ENCODE peak calls at places on chromosomes 5 and 9, in eight cellular contexts. One of them, this sample, is unnamed.

GRCh38 chr5:56026863-56027300 is 32.1 kb upstream of the IL6ST start:
- DNase-seq in putamen: no peak
- DNase-seq in stimulated activated naive CD8-positive, alpha-beta T cell treated with anti-CD3 and anti-CD28 coated beads, Interleukin-15, amount 100 ng/mL, for 72 hours: no peak
- DNase-seq in stromal cell of bone marrow: peak
- DNase-seq in stimulated activated CD4-positive, alpha-beta T cell treated with anti-CD3 and anti-CD28 coated beads, Interleukin-1b, Interleukin-23, amount 100 ng/mL, for 1 hour: no peak
- DNase-seq in mucosa of descending colon: no peak
- DNase-seq in Calu3: no peak
- DNase-seq in C1 segment of cervical spinal cord: no peak
- DNase-seq in this sample: no peak

GRCh38 chr5:110376281-110376916 is 350.1 kb downstream of the TMEM232 start:
- DNase-seq in putamen: no peak
- DNase-seq in stimulated activated naive CD8-positive, alpha-beta T cell treated with anti-CD3 and anti-CD28 coated beads, Interleukin-15, amount 100 ng/mL, for 72 hours: no peak
- DNase-seq in stromal cell of bone marrow: peak
- DNase-seq in stimulated activated CD4-positive, alpha-beta T cell treated with anti-CD3 and anti-CD28 coated beads, Interleukin-1b, Interleukin-23, amount 100 ng/mL, for 1 hour: no peak
- DNase-seq in mucosa of descending colon: no peak
- DNase-seq in Calu3: no peak
- DNase-seq in C1 segment of cervical spinal cord: no peak
- DNase-seq in this sample: no peak

GRCh38 chr9:100354121-100354800 is 1.5 kb upstream of the TEX10 start:
- DNase-seq in putamen: no peak
- DNase-seq in stimulated activated naive CD8-positive, alpha-beta T cell treated with anti-CD3 and anti-CD28 coated beads, Interleukin-15, amount 100 ng/mL, for 72 hours: no peak
- DNase-seq in stromal cell of bone marrow: no peak
- DNase-seq in stimulated activated CD4-positive, alpha-beta T cell treated with anti-CD3 and anti-CD28 coated beads, Interleukin-1b, Interleukin-23, amount 100 ng/mL, for 1 hour: no peak
- DNase-seq in mucosa of descending colon: no peak
- DNase-seq in Calu3: no peak
- DNase-seq in C1 segment of cervical spinal cord: no peak
- DNase-seq in this sample: no peak

GRCh38 chr9:109705515-109705914 is 74.5 kb upstream of the PALM2AKAP2 start:
- DNase-seq in putamen: no peak
- DNase-seq in stimulated activated naive CD8-positive, alpha-beta T cell treated with anti-CD3 and anti-CD28 coated beads, Interleukin-15, amount 100 ng/mL, for 72 hours: no peak
- DNase-seq in stromal cell of bone marrow: no peak
- DNase-seq in stimulated activated CD4-positive, alpha-beta T cell treated with anti-CD3 and anti-CD28 coated beads, Interleukin-1b, Interleukin-23, amount 100 ng/mL, for 1 hour: no peak
- DNase-seq in mucosa of descending colon: no peak
- DNase-seq in Calu3: no peak
- DNase-seq in C1 segment of cervical spinal cord: no peak
- DNase-seq in this sample: no peak

GRCh38 chr9:130732131-130732530 is 38.6 kb downstream of the EXOSC2 start:
- DNase-seq in putamen: no peak
- DNase-seq in stimulated activated naive CD8-positive, alpha-beta T cell treated with anti-CD3 and anti-CD28 coated beads, Interleukin-15, amount 100 ng/mL, for 72 hours: no peak
- DNase-seq in stromal cell of bone marrow: no peak
- DNase-seq in stimulated activated CD4-positive, alpha-beta T cell treated with anti-CD3 and anti-CD28 coated beads, Interleukin-1b, Interleukin-23, amount 100 ng/mL, for 1 hour: no peak
- DNase-seq in mucosa of descending colon: no peak
- DNase-seq in Calu3: no peak
- DNase-seq in C1 segment of cervical spinal cord: no peak
- DNase-seq in this sample: no peak

GRCh38 chr5:10233011-10233410 is 16.7 kb downstream of the ATPSCKMT start:
- DNase-seq in putamen: no peak
- DNase-seq in stimulated activated naive CD8-positive, alpha-beta T cell treated with anti-CD3 and anti-CD28 coated beads, Interleukin-15, amount 100 ng/mL, for 72 hours: no peak
- DNase-seq in stromal cell of bone marrow: no peak
- DNase-seq in stimulated activated CD4-positive, alpha-beta T cell treated with anti-CD3 and anti-CD28 coated beads, Interleukin-1b, Interleukin-23, amount 100 ng/mL, for 1 hour: no peak
- DNase-seq in mucosa of descending colon: no peak
- DNase-seq in Calu3: no peak
- DNase-seq in C1 segment of cervical spinal cord: no peak
- DNase-seq in this sample: no peak

GRCh38 chr5:76439201-76439600 is 36.1 kb downstream of the IQGAP2 start:
- DNase-seq in putamen: no peak
- DNase-seq in stimulated activated naive CD8-positive, alpha-beta T cell treated with anti-CD3 and anti-CD28 coated beads, Interleukin-15, amount 100 ng/mL, for 72 hours: no peak
- DNase-seq in stromal cell of bone marrow: no peak
- DNase-seq in stimulated activated CD4-positive, alpha-beta T cell treated with anti-CD3 and anti-CD28 coated beads, Interleukin-1b, Interleukin-23, amount 100 ng/mL, for 1 hour: no peak
- DNase-seq in mucosa of descending colon: no peak
- DNase-seq in Calu3: no peak
- DNase-seq in C1 segment of cervical spinal cord: no peak
- DNase-seq in this sample: no peak

GRCh38 chr5:67730917-67731474 is 484.6 kb upstream of the PIK3R1 start:
- DNase-seq in putamen: no peak
- DNase-seq in stimulated activated naive CD8-positive, alpha-beta T cell treated with anti-CD3 and anti-CD28 coated beads, Interleukin-15, amount 100 ng/mL, for 72 hours: no peak
- DNase-seq in stromal cell of bone marrow: no peak
- DNase-seq in stimulated activated CD4-positive, alpha-beta T cell treated with anti-CD3 and anti-CD28 coated beads, Interleukin-1b, Interleukin-23, amount 100 ng/mL, for 1 hour: no peak
- DNase-seq in mucosa of descending colon: no peak
- DNase-seq in Calu3: no peak
- DNase-seq in C1 segment of cervical spinal cord: no peak
- DNase-seq in this sample: no peak

GRCh38 chr9:128422783-128423150 is 2.1 kb downstream of the CERCAM start:
- DNase-seq in putamen: no peak
- DNase-seq in stimulated activated naive CD8-positive, alpha-beta T cell treated with anti-CD3 and anti-CD28 coated beads, Interleukin-15, amount 100 ng/mL, for 72 hours: no peak
- DNase-seq in stromal cell of bone marrow: no peak
- DNase-seq in stimulated activated CD4-positive, alpha-beta T cell treated with anti-CD3 and anti-CD28 coated beads, Interleukin-1b, Interleukin-23, amount 100 ng/mL, for 1 hour: no peak
- DNase-seq in mucosa of descending colon: no peak
- DNase-seq in Calu3: no peak
- DNase-seq in C1 segment of cervical spinal cord: no peak
- DNase-seq in this sample: no peak

GRCh38 chr5:105956456-105957177 is 1714.1 kb downstream of the EFNA5 start:
- DNase-seq in putamen: no peak
- DNase-seq in stimulated activated naive CD8-positive, alpha-beta T cell treated with anti-CD3 and anti-CD28 coated beads, Interleukin-15, amount 100 ng/mL, for 72 hours: no peak
- DNase-seq in stromal cell of bone marrow: peak
- DNase-seq in stimulated activated CD4-positive, alpha-beta T cell treated with anti-CD3 and anti-CD28 coated beads, Interleukin-1b, Interleukin-23, amount 100 ng/mL, for 1 hour: no peak
- DNase-seq in mucosa of descending colon: no peak
- DNase-seq in Calu3: no peak
- DNase-seq in C1 segment of cervical spinal cord: no peak
- DNase-seq in this sample: no peak

GRCh38 chr5:129996896-129997295 is 92.6 kb downstream of the CHSY3 start:
- DNase-seq in putamen: no peak
- DNase-seq in stimulated activated naive CD8-positive, alpha-beta T cell treated with anti-CD3 and anti-CD28 coated beads, Interleukin-15, amount 100 ng/mL, for 72 hours: no peak
- DNase-seq in stromal cell of bone marrow: no peak
- DNase-seq in stimulated activated CD4-positive, alpha-beta T cell treated with anti-CD3 and anti-CD28 coated beads, Interleukin-1b, Interleukin-23, amount 100 ng/mL, for 1 hour: no peak
- DNase-seq in mucosa of descending colon: no peak
- DNase-seq in Calu3: no peak
- DNase-seq in C1 segment of cervical spinal cord: no peak
- DNase-seq in this sample: no peak

GRCh38 chr5:111530298-111530740 is 18.0 kb upstream of the STARD4 start:
- DNase-seq in putamen: no peak
- DNase-seq in stimulated activated naive CD8-positive, alpha-beta T cell treated with anti-CD3 and anti-CD28 coated beads, Interleukin-15, amount 100 ng/mL, for 72 hours: peak
- DNase-seq in stromal cell of bone marrow: no peak
- DNase-seq in stimulated activated CD4-positive, alpha-beta T cell treated with anti-CD3 and anti-CD28 coated beads, Interleukin-1b, Interleukin-23, amount 100 ng/mL, for 1 hour: peak
- DNase-seq in mucosa of descending colon: peak
- DNase-seq in Calu3: peak
- DNase-seq in C1 segment of cervical spinal cord: no peak
- DNase-seq in this sample: peak

GRCh38 chr9:94908583-94909249 is 182.2 kb downstream of the AOPEP start:
- DNase-seq in putamen: no peak
- DNase-seq in stimulated activated naive CD8-positive, alpha-beta T cell treated with anti-CD3 and anti-CD28 coated beads, Interleukin-15, amount 100 ng/mL, for 72 hours: no peak
- DNase-seq in stromal cell of bone marrow: no peak
- DNase-seq in stimulated activated CD4-positive, alpha-beta T cell treated with anti-CD3 and anti-CD28 coated beads, Interleukin-1b, Interleukin-23, amount 100 ng/mL, for 1 hour: no peak
- DNase-seq in mucosa of descending colon: no peak
- DNase-seq in Calu3: peak
- DNase-seq in C1 segment of cervical spinal cord: no peak
- DNase-seq in this sample: no peak

GRCh38 chr9:116124472-116125040 is 29.0 kb upstream of the PAPPA start:
- DNase-seq in putamen: no peak
- DNase-seq in stimulated activated naive CD8-positive, alpha-beta T cell treated with anti-CD3 and anti-CD28 coated beads, Interleukin-15, amount 100 ng/mL, for 72 hours: no peak
- DNase-seq in stromal cell of bone marrow: peak
- DNase-seq in stimulated activated CD4-positive, alpha-beta T cell treated with anti-CD3 and anti-CD28 coated beads, Interleukin-1b, Interleukin-23, amount 100 ng/mL, for 1 hour: no peak
- DNase-seq in mucosa of descending colon: no peak
- DNase-seq in Calu3: no peak
- DNase-seq in C1 segment of cervical spinal cord: no peak
- DNase-seq in this sample: no peak

GRCh38 chr9:74742792-74743389 is 144.8 kb downstream of the TRPM6 start:
- DNase-seq in putamen: peak
- DNase-seq in stimulated activated naive CD8-positive, alpha-beta T cell treated with anti-CD3 and anti-CD28 coated beads, Interleukin-15, amount 100 ng/mL, for 72 hours: no peak
- DNase-seq in stromal cell of bone marrow: peak
- DNase-seq in stimulated activated CD4-positive, alpha-beta T cell treated with anti-CD3 and anti-CD28 coated beads, Interleukin-1b, Interleukin-23, amount 100 ng/mL, for 1 hour: no peak
- DNase-seq in mucosa of descending colon: no peak
- DNase-seq in Calu3: peak
- DNase-seq in C1 segment of cervical spinal cord: peak
- DNase-seq in this sample: no peak

GRCh38 chr5:181051841-181052525 is 11.9 kb downstream of the BTNL9 start:
- DNase-seq in putamen: no peak
- DNase-seq in stimulated activated naive CD8-positive, alpha-beta T cell treated with anti-CD3 and anti-CD28 coated beads, Interleukin-15, amount 100 ng/mL, for 72 hours: no peak
- DNase-seq in stromal cell of bone marrow: no peak
- DNase-seq in stimulated activated CD4-positive, alpha-beta T cell treated with anti-CD3 and anti-CD28 coated beads, Interleukin-1b, Interleukin-23, amount 100 ng/mL, for 1 hour: no peak
- DNase-seq in mucosa of descending colon: no peak
- DNase-seq in Calu3: no peak
- DNase-seq in C1 segment of cervical spinal cord: no peak
- DNase-seq in this sample: no peak

GRCh38 chr5:123340928-123341327 is 82.3 kb downstream of the CEP120 start:
- DNase-seq in putamen: no peak
- DNase-seq in stimulated activated naive CD8-positive, alpha-beta T cell treated with anti-CD3 and anti-CD28 coated beads, Interleukin-15, amount 100 ng/mL, for 72 hours: no peak
- DNase-seq in stromal cell of bone marrow: no peak
- DNase-seq in stimulated activated CD4-positive, alpha-beta T cell treated with anti-CD3 and anti-CD28 coated beads, Interleukin-1b, Interleukin-23, amount 100 ng/mL, for 1 hour: no peak
- DNase-seq in mucosa of descending colon: no peak
- DNase-seq in Calu3: no peak
- DNase-seq in C1 segment of cervical spinal cord: no peak
- DNase-seq in this sample: no peak

GRCh38 chr5:151384106-151384505 is 36.7 kb upstream of the SLC36A2 start:
- DNase-seq in putamen: no peak
- DNase-seq in stimulated activated naive CD8-positive, alpha-beta T cell treated with anti-CD3 and anti-CD28 coated beads, Interleukin-15, amount 100 ng/mL, for 72 hours: no peak
- DNase-seq in stromal cell of bone marrow: no peak
- DNase-seq in stimulated activated CD4-positive, alpha-beta T cell treated with anti-CD3 and anti-CD28 coated beads, Interleukin-1b, Interleukin-23, amount 100 ng/mL, for 1 hour: no peak
- DNase-seq in mucosa of descending colon: no peak
- DNase-seq in Calu3: no peak
- DNase-seq in C1 segment of cervical spinal cord: no peak
- DNase-seq in this sample: no peak

GRCh38 chr9:71844808-71845207 is 66.2 kb downstream of the ABHD17B start:
- DNase-seq in putamen: no peak
- DNase-seq in stimulated activated naive CD8-positive, alpha-beta T cell treated with anti-CD3 and anti-CD28 coated beads, Interleukin-15, amount 100 ng/mL, for 72 hours: no peak
- DNase-seq in stromal cell of bone marrow: no peak
- DNase-seq in stimulated activated CD4-positive, alpha-beta T cell treated with anti-CD3 and anti-CD28 coated beads, Interleukin-1b, Interleukin-23, amount 100 ng/mL, for 1 hour: no peak
- DNase-seq in mucosa of descending colon: no peak
- DNase-seq in Calu3: no peak
- DNase-seq in C1 segment of cervical spinal cord: no peak
- DNase-seq in this sample: no peak

GRCh38 chr9:7342229-7342628 is 457.3 kb downstream of the DMAC1 start:
- DNase-seq in putamen: no peak
- DNase-seq in stimulated activated naive CD8-positive, alpha-beta T cell treated with anti-CD3 and anti-CD28 coated beads, Interleukin-15, amount 100 ng/mL, for 72 hours: no peak
- DNase-seq in stromal cell of bone marrow: no peak
- DNase-seq in stimulated activated CD4-positive, alpha-beta T cell treated with anti-CD3 and anti-CD28 coated beads, Interleukin-1b, Interleukin-23, amount 100 ng/mL, for 1 hour: no peak
- DNase-seq in mucosa of descending colon: no peak
- DNase-seq in Calu3: no peak
- DNase-seq in C1 segment of cervical spinal cord: no peak
- DNase-seq in this sample: no peak

GRCh38 chr5:9502435-9502834 is 43.4 kb downstream of the SEMA5A start:
- DNase-seq in putamen: no peak
- DNase-seq in stimulated activated naive CD8-positive, alpha-beta T cell treated with anti-CD3 and anti-CD28 coated beads, Interleukin-15, amount 100 ng/mL, for 72 hours: no peak
- DNase-seq in stromal cell of bone marrow: no peak
- DNase-seq in stimulated activated CD4-positive, alpha-beta T cell treated with anti-CD3 and anti-CD28 coated beads, Interleukin-1b, Interleukin-23, amount 100 ng/mL, for 1 hour: no peak
- DNase-seq in mucosa of descending colon: no peak
- DNase-seq in Calu3: no peak
- DNase-seq in C1 segment of cervical spinal cord: no peak
- DNase-seq in this sample: no peak

GRCh38 chr9:104362912-104363472 is 141.1 kb upstream of the OR13F1 start:
- DNase-seq in putamen: no peak
- DNase-seq in stimulated activated naive CD8-positive, alpha-beta T cell treated with anti-CD3 and anti-CD28 coated beads, Interleukin-15, amount 100 ng/mL, for 72 hours: no peak
- DNase-seq in stromal cell of bone marrow: no peak
- DNase-seq in stimulated activated CD4-positive, alpha-beta T cell treated with anti-CD3 and anti-CD28 coated beads, Interleukin-1b, Interleukin-23, amount 100 ng/mL, for 1 hour: no peak
- DNase-seq in mucosa of descending colon: no peak
- DNase-seq in Calu3: no peak
- DNase-seq in C1 segment of cervical spinal cord: no peak
- DNase-seq in this sample: no peak

GRCh38 chr5:168987540-168988300 is 313.2 kb downstream of the SLIT3 start:
- DNase-seq in putamen: peak
- DNase-seq in stimulated activated naive CD8-positive, alpha-beta T cell treated with anti-CD3 and anti-CD28 coated beads, Interleukin-15, amount 100 ng/mL, for 72 hours: peak
- DNase-seq in stromal cell of bone marrow: peak
- DNase-seq in stimulated activated CD4-positive, alpha-beta T cell treated with anti-CD3 and anti-CD28 coated beads, Interleukin-1b, Interleukin-23, amount 100 ng/mL, for 1 hour: no peak
- DNase-seq in mucosa of descending colon: peak
- DNase-seq in Calu3: peak
- DNase-seq in C1 segment of cervical spinal cord: no peak
- DNase-seq in this sample: peak

GRCh38 chr5:139635191-139635590 is 13.0 kb upstream of the CXXC5 start:
- DNase-seq in putamen: no peak
- DNase-seq in stimulated activated naive CD8-positive, alpha-beta T cell treated with anti-CD3 and anti-CD28 coated beads, Interleukin-15, amount 100 ng/mL, for 72 hours: no peak
- DNase-seq in stromal cell of bone marrow: no peak
- DNase-seq in stimulated activated CD4-positive, alpha-beta T cell treated with anti-CD3 and anti-CD28 coated beads, Interleukin-1b, Interleukin-23, amount 100 ng/mL, for 1 hour: no peak
- DNase-seq in mucosa of descending colon: no peak
- DNase-seq in Calu3: no peak
- DNase-seq in C1 segment of cervical spinal cord: no peak
- DNase-seq in this sample: no peak

GRCh38 chr5:60540855-60541805 is 158.8 kb downstream of the DEPDC1B start:
- DNase-seq in putamen: no peak
- DNase-seq in stimulated activated naive CD8-positive, alpha-beta T cell treated with anti-CD3 and anti-CD28 coated beads, Interleukin-15, amount 100 ng/mL, for 72 hours: no peak
- DNase-seq in stromal cell of bone marrow: peak
- DNase-seq in stimulated activated CD4-positive, alpha-beta T cell treated with anti-CD3 and anti-CD28 coated beads, Interleukin-1b, Interleukin-23, amount 100 ng/mL, for 1 hour: no peak
- DNase-seq in mucosa of descending colon: no peak
- DNase-seq in Calu3: no peak
- DNase-seq in C1 segment of cervical spinal cord: no peak
- DNase-seq in this sample: no peak

GRCh38 chr5:37767251-37767650 is 72.6 kb downstream of the GDNF start:
- DNase-seq in putamen: no peak
- DNase-seq in stimulated activated naive CD8-positive, alpha-beta T cell treated with anti-CD3 and anti-CD28 coated beads, Interleukin-15, amount 100 ng/mL, for 72 hours: no peak
- DNase-seq in stromal cell of bone marrow: no peak
- DNase-seq in stimulated activated CD4-positive, alpha-beta T cell treated with anti-CD3 and anti-CD28 coated beads, Interleukin-1b, Interleukin-23, amount 100 ng/mL, for 1 hour: no peak
- DNase-seq in mucosa of descending colon: no peak
- DNase-seq in Calu3: no peak
- DNase-seq in C1 segment of cervical spinal cord: no peak
- DNase-seq in this sample: no peak

GRCh38 chr9:109517798-109518435 is 19.8 kb upstream of the PTPN3 start:
- DNase-seq in putamen: no peak
- DNase-seq in stimulated activated naive CD8-positive, alpha-beta T cell treated with anti-CD3 and anti-CD28 coated beads, Interleukin-15, amount 100 ng/mL, for 72 hours: no peak
- DNase-seq in stromal cell of bone marrow: no peak
- DNase-seq in stimulated activated CD4-positive, alpha-beta T cell treated with anti-CD3 and anti-CD28 coated beads, Interleukin-1b, Interleukin-23, amount 100 ng/mL, for 1 hour: no peak
- DNase-seq in mucosa of descending colon: no peak
- DNase-seq in Calu3: no peak
- DNase-seq in C1 segment of cervical spinal cord: no peak
- DNase-seq in this sample: peak

GRCh38 chr9:20552874-20553624 is 69.2 kb downstream of the MLLT3 start:
- DNase-seq in putamen: no peak
- DNase-seq in stimulated activated naive CD8-positive, alpha-beta T cell treated with anti-CD3 and anti-CD28 coated beads, Interleukin-15, amount 100 ng/mL, for 72 hours: peak
- DNase-seq in stromal cell of bone marrow: no peak
- DNase-seq in stimulated activated CD4-positive, alpha-beta T cell treated with anti-CD3 and anti-CD28 coated beads, Interleukin-1b, Interleukin-23, amount 100 ng/mL, for 1 hour: no peak
- DNase-seq in mucosa of descending colon: no peak
- DNase-seq in Calu3: no peak
- DNase-seq in C1 segment of cervical spinal cord: no peak
- DNase-seq in this sample: no peak

GRCh38 chr9:112119225-112120045 is 55.7 kb downstream of the SUSD1 start:
- DNase-seq in putamen: no peak
- DNase-seq in stimulated activated naive CD8-positive, alpha-beta T cell treated with anti-CD3 and anti-CD28 coated beads, Interleukin-15, amount 100 ng/mL, for 72 hours: no peak
- DNase-seq in stromal cell of bone marrow: no peak
- DNase-seq in stimulated activated CD4-positive, alpha-beta T cell treated with anti-CD3 and anti-CD28 coated beads, Interleukin-1b, Interleukin-23, amount 100 ng/mL, for 1 hour: no peak
- DNase-seq in mucosa of descending colon: peak
- DNase-seq in Calu3: peak
- DNase-seq in C1 segment of cervical spinal cord: no peak
- DNase-seq in this sample: peak

GRCh38 chr5:131304414-131304813 is 40.6 kb downstream of the CDC42SE2 start:
- DNase-seq in putamen: no peak
- DNase-seq in stimulated activated naive CD8-positive, alpha-beta T cell treated with anti-CD3 and anti-CD28 coated beads, Interleukin-15, amount 100 ng/mL, for 72 hours: no peak
- DNase-seq in stromal cell of bone marrow: no peak
- DNase-seq in stimulated activated CD4-positive, alpha-beta T cell treated with anti-CD3 and anti-CD28 coated beads, Interleukin-1b, Interleukin-23, amount 100 ng/mL, for 1 hour: no peak
- DNase-seq in mucosa of descending colon: no peak
- DNase-seq in Calu3: no peak
- DNase-seq in C1 segment of cervical spinal cord: no peak
- DNase-seq in this sample: no peak